ENCODE peak calls at places on chromosomes 12 and 14, in six cellular contexts. R is endothelial cell of umbilical vein, I is psoas muscle, F is stomach, C is K562, H is Peyer's patch. M is an unnamed sample.

GRCh38 chr12:78060186-78060585 is 229.5 kb downstream of the NAV3 start:
- DNase-seq in I (no peak), R (no peak), H (no peak), F (no peak), C (no peak), M (no peak)

GRCh38 chr14:104263671-104264358 is 125.4 kb downstream of the KIF26A start:
- DNase-seq in H (peak; percentile 32), F (peak; percentile 20), R (no peak), I (no peak), C (no peak), M (no peak)

GRCh38 chr14:55556929-55557623 is 22.9 kb upstream of the KTN1 start:
- DNase-seq in H (peak; percentile 49), R (peak; percentile 94), F (peak; percentile 89), C (no peak), I (peak; percentile 93), M (peak; percentile 83)

GRCh38 chr12:93879476-93880376 is 202.6 kb downstream of the CRADD start:
- DNase-seq in C (no peak), I (no peak), R (no peak), F (no peak), H (no peak), M (no peak)

GRCh38 chr12:127393896-127394295 is 873.1 kb upstream of the TMEM132C start:
- DNase-seq in R (no peak), F (no peak), C (no peak), H (no peak), I (no peak), M (no peak)

GRCh38 chr12:46300906-46301305 is 32.1 kb upstream of the SLC38A1 start:
- DNase-seq in F (no peak), C (no peak), H (no peak), R (peak; percentile 8), I (no peak), M (no peak)

GRCh38 chr12:121637231-121637914 is 11.0 kb downstream of the ORAI1 start:
- DNase-seq in F (peak; percentile 40), R (no peak), H (peak; percentile 89), I (peak; percentile 66), C (no peak), M (peak; percentile 27)

GRCh38 chr14:104561661-104562495 is 17.7 kb upstream of the C14orf180 start:
- DNase-seq in R (no peak), F (no peak), H (no peak), I (peak; percentile 32), C (no peak), M (peak; percentile 2)

GRCh38 chr12:62977419-62977818 is 42.5 kb upstream of the PPM1H start:
- DNase-seq in F (peak; percentile 40), H (peak; percentile 59), R (no peak), I (no peak), C (peak; percentile 13), M (no peak)

GRCh38 chr14:81401420-81402122 is 1.4 kb upstream of the STON2 start:
- DNase-seq in C (no peak), R (no peak), H (no peak), F (no peak), I (no peak), M (no peak)

GRCh38 chr12:122788387-122788786 is 14.0 kb downstream of the CCDC62 start:
- DNase-seq in C (no peak), I (no peak), H (no peak), F (no peak), R (no peak), M (no peak)

GRCh38 chr12:45587877-45588530 is 141.5 kb upstream of the ARID2 start:
- DNase-seq in F (peak; percentile 40), C (no peak), R (no peak), I (no peak), H (peak; percentile 71), M (peak; percentile 12)

GRCh38 chr14:24673534-24674203 is 39.7 kb upstream of the GZMB start:
- DNase-seq in C (no peak), F (no peak), R (no peak), I (no peak), H (peak; percentile 71), M (no peak)

GRCh38 chr14:102096569-102097188 is 9.8 kb upstream of the HSP90AA1 start:
- DNase-seq in F (peak; percentile 91), C (peak; percentile 67), I (peak; percentile 93), H (peak; percentile 94), R (peak; percentile 79), M (peak; percentile 87)

GRCh38 chr14:59582161-59582560 is 5.5 kb upstream of the CCDC175 start:
- DNase-seq in H (no peak), F (no peak), I (no peak), C (no peak), R (no peak), M (no peak)

GRCh38 chr14:61472025-61472672 is 150.8 kb downstream of the PRKCH start:
- DNase-seq in R (peak; percentile 96), C (no peak), F (no peak), I (no peak), H (peak; percentile 69), M (peak; percentile 54)

GRCh38 chr12:989751-990278 is 1.2 kb upstream of the ERC1 start:
- DNase-seq in C (peak; percentile 42), F (no peak), R (peak; percentile 78), H (no peak), I (no peak), M (no peak)

GRCh38 chr14:100278702-100279101 is 27.5 kb downstream of the SLC25A29 start:
- DNase-seq in F (no peak), R (peak; percentile 40), H (peak; percentile 47), C (no peak), I (no peak), M (no peak)

GRCh38 chr12:52082026-52082667 is 2.6 kb downstream of the SMIM41 start:
- DNase-seq in H (peak; percentile 57), C (no peak), I (peak; percentile 70), R (no peak), F (no peak), M (peak; percentile 62)

GRCh38 chr12:121580959-121581680 is at the start of gene KDM2B:
- DNase-seq in C (peak; percentile 56), H (peak; percentile 53), F (peak; percentile 44), I (no peak), R (peak; percentile 63), M (no peak)

GRCh38 chr12:90086281-90086680 is 377.6 kb upstream of the ATP2B1 start:
- DNase-seq in H (no peak), F (no peak), R (no peak), C (no peak), I (no peak), M (no peak)

GRCh38 chr14:101980700-101981099 is 16.3 kb downstream of the DYNC1H1 start:
- DNase-seq in I (peak; percentile 72), H (peak; percentile 69), C (no peak), R (peak; percentile 90), F (peak; percentile 73), M (peak; percentile 66)

GRCh38 chr12:115203661-115204060 is 519.7 kb upstream of the TBX3 start:
- DNase-seq in H (no peak), F (no peak), I (no peak), R (no peak), C (no peak), M (no peak)

DNA sequence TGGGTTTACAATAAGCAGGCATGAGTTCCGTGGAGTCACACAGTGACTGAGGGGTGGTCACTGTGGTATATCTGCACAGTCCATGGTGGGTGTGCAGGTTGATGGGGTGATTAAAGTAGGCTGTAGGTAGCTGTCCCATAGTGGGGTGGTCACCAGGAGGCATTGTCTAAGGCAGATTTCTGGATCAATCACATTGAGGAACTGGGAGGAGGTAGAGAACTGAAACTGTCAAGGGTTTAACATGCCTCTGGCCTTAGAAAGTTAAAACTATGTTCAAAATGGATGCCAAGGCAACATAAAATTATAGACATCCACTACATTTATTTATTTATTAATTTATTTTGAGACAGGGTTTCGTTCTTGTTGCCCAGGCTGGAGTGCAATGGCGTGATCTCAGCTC is 8.3 kb downstream of the ADCK1 start:
- DNase-seq in F (no peak), C (no peak), I (no peak), R (no peak), H (no peak), M (no peak)
- TF ChIP-seq CTCF in F (no peak), C (no peak), I (no peak), R (no peak), H (no peak), M (no peak)

GRCh38 chr12:89019439-89020120 is 332.7 kb downstream of the DUSP6 start:
- DNase-seq in R (peak; percentile 95), I (peak; percentile 51), H (peak; percentile 94), C (peak; percentile 43), F (peak; percentile 84), M (peak; percentile 84)
- H3K27ac ChIP-seq in R (no peak overlapping the region), I (no peak overlapping the region), H (no peak overlapping the region), C (no peak overlapping the region), F (no peak overlapping the region), M (no peak overlapping the region)

GRCh38 chr12:119695034-119695433 is 27.1 kb downstream of the PRKAB1 start:
- DNase-seq in R (no peak), C (peak; percentile 34), I (no peak), H (no peak), F (no peak), M (no peak)

GRCh38 chr12:119699199-119699765 is 31.3 kb downstream of the PRKAB1 start:
- DNase-seq in R (no peak), H (no peak), C (no peak), F (no peak), I (no peak), M (no peak)

GRCh38 chr12:119696943-119697342 is 29.0 kb downstream of the PRKAB1 start:
- DNase-seq in C (no peak), H (no peak), R (no peak), F (no peak), I (no peak), M (no peak)

GRCh38 chr12:119704065-119704747 is 36.3 kb downstream of the PRKAB1 start:
- DNase-seq in C (no peak), H (no peak), I (peak; percentile 68), R (peak; percentile 52), F (no peak), M (peak; percentile 64)

DNA sequence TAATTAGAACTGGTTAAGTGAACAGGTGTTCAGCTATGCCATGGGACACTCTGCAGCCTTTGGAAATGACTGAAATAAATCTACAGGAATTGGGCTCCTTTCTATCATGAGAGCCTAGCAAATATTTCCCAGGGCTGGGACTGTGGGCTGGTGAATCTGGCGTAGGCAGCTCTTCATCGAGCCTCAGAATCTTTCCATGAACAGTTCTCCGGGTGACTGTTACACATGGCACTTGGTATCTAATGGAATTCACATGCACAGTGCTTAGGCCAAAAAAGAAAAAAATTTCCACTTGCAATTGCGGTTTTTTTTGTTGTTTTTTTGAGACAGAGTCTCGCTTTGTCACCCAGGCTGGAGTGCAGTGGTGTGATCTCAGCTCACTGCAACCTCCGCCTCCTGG is 32.1 kb downstream of the PRKAB1 start:
- DNase-seq in I (no peak), C (no peak), H (no peak), R (no peak), F (no peak), M (no peak)
- H3K4me3 ChIP-seq in I (no peak overlapping the region), C (no peak overlapping the region), H (no peak overlapping the region), R (no peak overlapping the region), F (no peak overlapping the region), M (no peak overlapping the region)

DNA sequence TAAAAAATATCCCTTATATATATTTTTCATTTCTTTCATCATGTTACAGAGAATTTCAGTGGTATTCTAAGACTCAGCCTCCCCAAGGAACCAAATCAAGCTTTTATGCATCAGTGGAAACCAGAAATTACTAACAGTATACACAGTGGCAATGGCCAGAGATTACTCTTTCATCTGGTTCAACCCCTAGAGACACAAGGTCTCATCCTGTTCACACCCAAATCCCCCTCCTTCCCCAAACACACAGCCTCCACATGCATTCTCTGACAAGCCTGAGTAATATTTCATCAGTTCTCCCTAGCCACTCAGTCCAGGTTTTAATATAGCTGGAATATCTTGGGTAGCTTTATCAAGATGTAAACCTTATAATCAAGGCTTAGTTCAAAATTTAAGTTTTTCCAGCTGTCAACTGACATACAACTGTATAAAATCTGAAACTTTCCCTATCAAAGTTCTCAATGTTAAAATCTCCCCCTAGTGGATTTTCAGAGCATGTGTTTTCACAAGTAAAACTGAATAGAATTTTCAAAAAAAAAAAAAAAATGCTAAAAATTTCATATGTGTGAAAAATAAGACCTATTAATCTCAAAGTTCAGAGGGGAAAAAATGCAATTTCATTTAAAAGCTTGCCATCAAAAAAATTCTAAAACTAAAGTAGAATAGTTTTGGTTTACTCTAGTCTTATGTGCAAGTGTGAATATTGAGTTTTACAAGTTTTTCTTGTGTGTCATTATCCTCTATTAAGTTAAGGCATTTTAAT is 10.5 kb upstream of the SSTR1 start:
- DNase-seq in R (peak; percentile 23), H (no peak), I (no peak), C (no peak), F (no peak), M (no peak)
- TF ChIP-seq CTCF in R (peak; percentile 35), H (no peak), I (peak; percentile 49), C (no peak), F (no peak), M (peak; percentile 57)

M was measured in heart right ventricle.